ENCODE peak calls at places on chromosomes 13 and 19, in eight cellular contexts. B is endodermal cell, Y is heart left ventricle, R is colonic mucosa, N is GM23248, P is neural progenitor cell, M is fibroblast of lung, A is mesenchymal stem cell. K is an unnamed sample. For H3K27me3 and H3K36me3, the result is how much of the 10 kb centered on the place peaks cover.

GRCh38 chr13:35879111-35879510 is 252.1 kb downstream of the DCLK1 start:
- DNase-seq in N (no peak), R (no peak), B (peak), P (no peak), M (no peak), A (no peak), Y (no peak), K (no peak)

GRCh38 chr19:20278342-20278741 is 111.3 kb downstream of the ZNF486 start:
- DNase-seq in N (peak), B (peak), A (no peak), Y (no peak), M (no peak), R (no peak), P (peak), K (peak)

GRCh38 chr19:6725513-6726231 is 5.2 kb upstream of the C3 start:
- DNase-seq in P (no peak), R (no peak), A (no peak), Y (no peak), B (no peak), N (no peak), M (no peak), K (no peak)

GRCh38 chr19:53057904-53058579 is 13.5 kb downstream of the ERVV-2 start:
- DNase-seq in Y (no peak), N (peak), M (no peak), A (no peak), P (peak), R (no peak), B (peak), K (no peak)

GRCh38 chr19:5456836-5457200 is 1.6 kb downstream of the ZNRF4 start:
- DNase-seq in R (no peak), A (no peak), Y (no peak), P (no peak), M (no peak), N (no peak), B (no peak), K (no peak)

GRCh38 chr13:71722206-71722605 is 144.8 kb downstream of the DACH1 start:
- DNase-seq in N (no peak), M (no peak), Y (no peak), A (peak), P (no peak), B (no peak), R (no peak), K (no peak)

GRCh38 chr19:41225238-41226052 is 6.4 kb downstream of the AXL start:
- DNase-seq in N (peak), P (peak), A (peak), B (no peak), R (peak), Y (no peak), M (peak), K (peak)

GRCh38 chr19:18317998-18318800 is 4.7 kb downstream of the LSM4 start:
- DNase-seq in A (no peak), P (no peak), B (no peak), R (no peak), M (no peak), N (no peak), Y (no peak), K (no peak)

GRCh38 chr19:56106993-56107392 is 14.1 kb downstream of the ZNF787 start:
- DNase-seq in P (no peak), B (no peak), M (no peak), Y (no peak), R (no peak), N (no peak), A (no peak), K (no peak)

GRCh38 chr13:106337096-106337495 is 198.4 kb downstream of the EFNB2 start:
- DNase-seq in N (no peak), B (no peak), Y (no peak), M (peak), R (no peak), A (no peak), P (no peak), K (no peak)

DNA sequence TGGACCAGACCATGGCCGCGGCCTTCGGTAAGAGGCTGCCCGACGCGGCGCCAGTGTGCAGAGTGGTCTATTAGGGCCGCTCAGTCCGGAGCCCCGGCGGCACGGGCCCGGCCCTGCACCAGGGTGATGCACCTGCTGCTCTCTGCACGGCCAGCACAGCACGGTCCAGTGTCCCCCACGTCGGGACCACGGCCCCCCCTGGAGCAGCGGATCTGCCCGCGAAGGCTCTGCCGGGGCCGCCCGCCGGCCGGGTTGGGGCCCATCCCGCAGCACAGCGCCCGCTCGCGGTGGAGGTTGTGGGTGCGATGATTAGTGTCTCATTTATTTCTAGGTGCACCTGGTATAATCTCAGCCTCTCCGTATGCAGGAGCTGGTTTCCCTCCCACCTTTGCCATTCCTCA is 7.9 kb downstream of the PTBP1 start:
- DNase-seq in Y (no peak), A (no peak), R (peak), P (no peak), B (no peak), N (no peak), M (no peak), K (no peak)
- H3K4me3 ChIP-seq in Y (no peak), A (no peak), R (no peak), P (no peak), B (no peak), N (no peak), M (no peak), K (no peak)

DNA sequence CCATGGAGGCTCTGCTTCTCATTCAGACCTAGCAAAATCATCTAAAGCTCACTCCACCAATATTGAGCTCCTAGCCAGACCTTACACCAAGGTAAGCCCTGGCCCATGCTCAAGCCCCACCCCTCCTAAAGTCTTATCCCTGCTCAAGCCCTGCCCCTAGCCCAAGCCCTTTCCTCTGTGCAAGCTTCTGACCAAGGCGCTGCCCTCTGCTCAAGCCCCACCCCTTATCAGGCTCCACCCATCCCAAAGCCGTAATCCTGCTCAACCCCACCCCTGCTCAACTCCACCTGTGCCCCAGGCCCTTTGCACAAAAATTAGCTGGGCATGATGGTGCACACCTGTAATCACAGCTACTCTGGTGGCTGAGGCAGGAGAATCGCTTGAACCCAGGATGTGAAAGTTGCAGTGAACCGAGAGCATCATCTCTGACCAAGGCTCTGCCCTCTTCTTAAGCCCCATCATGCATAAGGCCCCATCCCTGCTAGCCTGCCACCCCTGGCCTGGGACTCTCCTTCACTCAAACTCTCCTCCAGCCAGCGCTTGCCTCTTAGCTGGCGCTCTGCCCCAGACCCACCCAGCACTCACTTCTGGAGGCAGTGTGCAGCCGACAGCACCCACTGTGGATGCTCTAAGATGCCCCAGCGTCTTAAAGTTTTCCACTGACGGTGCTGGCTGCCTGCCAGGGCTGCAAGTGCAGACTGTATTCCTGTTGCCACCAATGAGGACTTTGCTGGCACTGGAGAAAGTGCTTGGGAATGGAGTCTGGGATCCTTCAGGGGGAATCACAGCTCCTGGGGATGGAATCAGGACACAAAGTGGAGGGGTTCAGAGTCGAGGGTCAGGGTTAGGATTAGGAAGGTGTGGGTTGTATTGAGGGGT is 16.5 kb downstream of the KLK4 start:
- DNase-seq in B (no peak), R (no peak), A (no peak), P (no peak), Y (no peak), N (peak), M (no peak), K (no peak)
- H3K27me3 ChIP-seq in B (under half), R (under half), A (under half), P (under half), Y (under half), N (under half), M (under half), K (under half)

GRCh38 chr19:47099576-47100050 is 14.0 kb downstream of the ZC3H4 start:
- DNase-seq in R (no peak), N (no peak), M (no peak), A (no peak), P (peak), Y (peak), B (peak), K (no peak)
- H3K36me3 ChIP-seq in R (under half), N (under half), M (under half), A (under half), P (under half), Y (under half), B (under half), K (under half)

GRCh38 chr19:48617146-48617937 is 1.6 kb downstream of the RPL18 start:
- DNase-seq in A (no peak), R (peak), N (peak), M (peak), B (peak), P (no peak), Y (no peak), K (no peak)

GRCh38 chr19:48614436-48615144 is at the start of gene FAM83E:
- DNase-seq in B (peak), N (peak), M (no peak), R (peak), Y (no peak), P (peak), A (no peak), K (no peak)

GRCh38 chr19:48615145-48616040 is 517 bp upstream of the FAM83E start:
- DNase-seq in A (no peak), R (peak), N (no peak), M (no peak), Y (no peak), B (peak), P (no peak), K (no peak)

GRCh38 chr19:48616491-48617056 is 1.7 kb upstream of the FAM83E start:
- DNase-seq in M (no peak), N (no peak), A (no peak), Y (no peak), B (peak), P (no peak), R (peak), K (no peak)

DNA sequence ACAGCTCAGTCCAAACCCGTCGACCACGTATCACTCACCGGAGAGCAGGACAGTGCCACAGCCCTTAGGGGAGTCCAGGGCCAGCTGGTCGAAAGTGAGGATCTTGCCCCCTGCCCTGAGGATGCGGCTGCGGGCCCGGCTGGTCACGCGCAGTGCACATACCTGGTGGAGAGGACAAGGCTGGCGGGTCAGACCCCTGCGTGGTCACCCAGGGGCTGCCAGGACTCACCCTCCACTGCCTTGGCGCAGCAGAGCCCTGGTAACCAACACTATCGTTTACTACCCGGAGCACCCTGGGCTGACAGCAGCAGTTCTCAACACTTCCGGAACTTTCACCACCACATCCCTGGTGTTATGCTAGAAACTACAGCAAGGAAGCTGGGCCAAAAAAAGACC is 1.2 kb upstream of the FAM83E start:
- DNase-seq in A (no peak), B (no peak), Y (no peak), R (peak), M (no peak), N (no peak), P (no peak), K (no peak)
- H3K4me3 ChIP-seq in A (peak), B (peak), Y (no peak), R (no peak), M (no peak), N (no peak), P (no peak), K (no peak)

GRCh38 chr19:10013316-10013715 is at the start of gene RDH8:
- DNase-seq in B (no peak), Y (no peak), A (no peak), N (no peak), P (no peak), R (no peak), M (no peak), K (no peak)

GRCh38 chr19:10010939-10011338 is 635 bp upstream of the COL5A3 start:
- DNase-seq in P (no peak), B (no peak), Y (no peak), R (no peak), N (no peak), M (no peak), A (no peak), K (no peak)

GRCh38 chr19:10010247-10010691 is at the start of gene COL5A3:
- DNase-seq in Y (peak), B (peak), R (peak), P (peak), M (peak), N (peak), A (peak), K (no peak)

GRCh38 chr19:10013834-10014618 is 743 bp downstream of the RDH8 start:
- DNase-seq in Y (no peak), A (no peak), N (no peak), R (no peak), P (no peak), M (no peak), B (no peak), K (no peak)

GRCh38 chr19:10011974-10012373 is 1.3 kb upstream of the RDH8 start:
- DNase-seq in Y (no peak), P (no peak), A (no peak), N (no peak), B (no peak), R (no peak), M (no peak), K (no peak)
- H3K27me3 ChIP-seq in Y (under half), P (half or more), A (under half), N (under half), B (half or more), R (under half), M (under half), K (under half)

K was measured in brain microvascular endothelial cell.